ENCODE peak calls at places on chromosomes 16 and 17, in five cellular contexts. G, K, B, P and X are unnamed samples. For H3K9me3, the result is how much of the 10 kb centered on the place peaks cover.

GRCh38 chr17:39981207-39982068 is 831 bp downstream of the PSMD3 start:
- DNase-seq in G (no peak), K (no peak), B (no peak), P (no peak), X (no peak)

GRCh38 chr16:85262558-85263196 is 150.4 kb upstream of the CIBAR2 start:
- DNase-seq in G (no peak), K (no peak), B (no peak), P (no peak), X (peak)

GRCh38 chr16:77206533-77206932 is 7.3 kb downstream of the SYCE1L start:
- DNase-seq in G (no peak), K (no peak), B (no peak), P (no peak), X (no peak)

GRCh38 chr16:52068447-52069074 is 478.4 kb downstream of the TOX3 start:
- DNase-seq in G (peak), K (peak), B (no peak), P (peak), X (peak)

GRCh38 chr16:15976929-15977637 is 27.7 kb downstream of the ABCC1 start:
- DNase-seq in G (peak), K (no peak), B (no peak), P (no peak), X (peak)

GRCh38 chr17:9878791-9879525 is 26.1 kb downstream of the RCVRN start:
- DNase-seq in G (peak), K (no peak), B (no peak), P (no peak), X (peak)

GRCh38 chr16:69322343-69322742 is 8.0 kb downstream of the PDF start:
- DNase-seq in G (no peak), K (no peak), B (no peak), P (peak), X (no peak)

GRCh38 chr16:49620868-49621239 is 235.1 kb downstream of the ZNF423 start:
- DNase-seq in G (no peak), K (no peak), B (no peak), P (no peak), X (no peak)

GRCh38 chr16:5000573-5001001 is 33.1 kb downstream of the NAGPA start:
- DNase-seq in G (no peak), K (no peak), B (no peak), P (no peak), X (no peak)

GRCh38 chr16:57721356-57721755 is 14.2 kb upstream of the KATNB1 start:
- DNase-seq in G (no peak), K (no peak), B (no peak), P (no peak), X (no peak)

GRCh38 chr16:31267332-31268032 is 7.7 kb downstream of the ITGAM start:
- DNase-seq in G (no peak), K (peak), B (no peak), P (no peak), X (peak)

GRCh38 chr16:29825145-29826044 is 5.1 kb downstream of the MVP start:
- DNase-seq in G (peak), K (peak), B (peak), P (no peak), X (peak)

GRCh38 chr17:76866774-76867577 is 1.2 kb upstream of the MGAT5B start:
- DNase-seq in G (peak), K (peak), B (no peak), P (no peak), X (peak)

GRCh38 chr17:10177921-10178788 is 20.3 kb downstream of the GAS7 start:
- DNase-seq in G (peak), K (no peak), B (no peak), P (no peak), X (no peak)

GRCh38 chr17:57067162-57067561 is 17.9 kb upstream of the AKAP1 start:
- DNase-seq in G (no peak), K (peak), B (peak), P (no peak), X (no peak)

GRCh38 chr16:50396770-50397525 is 28.2 kb upstream of the BRD7 start:
- DNase-seq in G (peak), K (peak), B (no peak), P (no peak), X (no peak)

GRCh38 chr16:27740496-27741201 is 190.7 kb downstream of the KATNIP start:
- DNase-seq in G (no peak), K (no peak), B (no peak), P (no peak), X (peak)

GRCh38 chr16:64428463-64428862 is 693.4 kb downstream of the CDH11 start:
- DNase-seq in G (peak), K (peak), B (no peak), P (no peak), X (peak)

GRCh38 chr17:76726231-76726765 is at the start of gene JMJD6:
- DNase-seq in G (peak), K (peak), B (peak), P (peak), X (peak)

GRCh38 chr16:49608801-49609200 is 235.2 kb downstream of the C16orf78 start:
- DNase-seq in G (peak), K (no peak), B (no peak), P (no peak), X (peak)

GRCh38 chr17:63838586-63839184 is 3.8 kb downstream of the SMARCD2 start:
- DNase-seq in G (peak), K (peak), B (peak), P (peak), X (no peak)

GRCh38 chr17:75199886-75200618 is 5.4 kb upstream of the NUP85 start:
- DNase-seq in G (no peak), K (no peak), B (no peak), P (no peak), X (no peak)

GRCh38 chr16:85607331-85607765 is 5.8 kb upstream of the GSE1 start:
- DNase-seq in G (no peak), K (no peak), B (no peak), P (no peak), X (peak)

GRCh38 chr16:70430667-70431536 is 8.0 kb downstream of the ST3GAL2 start:
- DNase-seq in G (peak), K (no peak), B (no peak), P (peak), X (no peak)

DNA sequence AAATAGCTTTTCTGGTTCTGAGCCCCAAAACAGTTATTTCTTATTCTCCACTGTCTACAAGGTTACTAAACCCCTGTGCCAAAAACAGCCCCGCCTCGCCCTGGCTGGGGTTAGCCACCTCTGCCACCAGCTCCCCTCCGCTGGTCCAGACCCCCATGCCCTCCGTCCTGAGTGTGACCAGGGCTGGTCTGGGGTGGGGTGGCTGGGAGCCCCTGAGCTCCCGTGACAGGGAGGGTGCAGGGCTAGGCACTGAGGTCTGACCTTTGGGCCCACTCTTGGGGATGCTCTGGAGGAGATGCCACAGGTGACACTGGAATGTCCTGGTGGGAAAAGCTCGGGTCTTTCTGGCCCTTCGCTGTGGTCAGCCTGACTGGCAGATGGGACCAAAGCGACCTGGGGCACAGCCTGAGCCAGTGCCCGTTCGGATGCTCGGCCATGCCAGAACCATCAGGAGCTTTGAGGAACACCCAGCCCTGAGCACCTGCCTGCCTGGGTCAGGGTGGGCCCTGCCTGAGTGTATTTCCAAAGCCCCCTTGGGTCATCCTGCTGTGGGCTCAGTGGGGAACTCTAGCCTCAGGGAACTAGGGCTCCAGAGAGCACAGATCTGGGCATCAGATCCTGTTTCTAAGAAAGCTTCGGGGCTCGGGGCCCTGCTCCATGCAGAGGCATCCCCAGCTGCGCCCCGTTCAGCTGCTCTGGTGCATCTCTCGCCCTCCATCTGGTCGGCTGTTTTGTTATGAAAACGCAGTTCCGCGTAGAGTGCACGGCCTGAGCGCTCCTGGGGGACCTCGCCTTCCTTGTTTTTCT is 72.1 kb upstream of the GNG13 start:
- DNase-seq in G (no peak), K (no peak), B (peak), P (no peak), X (no peak)
- H3K9me3 ChIP-seq in G (under half), K (under half), B (under half), P (under half), X (under half)

GRCh38 chr16:87541004-87541881 is 48.4 kb upstream of the ZCCHC14 start:
- DNase-seq in G (peak), K (no peak), B (no peak), P (peak), X (peak)

GRCh38 chr16:87541882-87542234 is 49.0 kb upstream of the ZCCHC14 start:
- DNase-seq in G (no peak), K (no peak), B (no peak), P (no peak), X (no peak)

GRCh38 chr16:87542531-87543102 is 49.8 kb upstream of the ZCCHC14 start:
- DNase-seq in G (no peak), K (no peak), B (no peak), P (no peak), X (no peak)

GRCh38 chr16:87540072-87540976 is 47.5 kb upstream of the ZCCHC14 start:
- DNase-seq in G (no peak), K (no peak), B (no peak), P (no peak), X (no peak)

GRCh38 chr16:87543436-87544191 is 50.8 kb upstream of the ZCCHC14 start:
- DNase-seq in G (no peak), K (no peak), B (no peak), P (no peak), X (no peak)
- TF ChIP-seq CTCF in G (no peak), K (peak), B (peak), P (no peak), X (peak)

DNA sequence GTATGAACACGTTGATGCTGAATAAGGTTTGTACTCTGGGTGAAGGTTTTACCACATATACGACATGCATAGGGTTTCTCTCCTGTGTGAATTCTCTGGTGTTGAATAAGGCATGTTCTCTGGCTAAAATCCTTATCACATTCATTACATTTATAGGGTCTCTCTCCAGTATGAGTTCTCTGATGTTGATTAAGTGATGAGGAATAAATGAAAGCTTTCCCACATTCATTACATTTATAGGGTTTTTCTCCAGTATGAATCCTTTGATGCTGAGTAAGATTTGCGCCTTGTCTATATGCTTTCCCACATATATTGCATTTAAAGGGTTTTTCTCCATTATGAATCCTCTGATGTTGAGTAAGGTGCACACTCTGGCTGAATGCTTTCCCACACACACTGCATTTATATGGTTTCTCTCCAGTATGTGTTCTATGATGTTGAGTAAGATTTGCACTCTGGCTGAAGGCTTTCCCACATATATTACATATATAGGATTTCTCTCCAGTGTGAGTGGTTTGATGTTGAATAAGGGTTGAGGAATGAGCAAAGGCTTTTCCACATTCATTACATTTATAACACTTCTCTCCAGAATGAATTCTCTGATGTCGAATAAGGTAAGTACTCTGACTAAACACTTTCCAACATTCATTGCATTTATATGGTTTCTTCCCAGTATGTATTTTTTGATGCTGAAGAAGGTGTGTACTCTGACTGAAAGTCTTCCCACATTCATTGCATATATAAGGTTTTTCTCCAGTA is 16.9 kb downstream of the ZNF287 start:
- DNase-seq in G (no peak), K (no peak), B (no peak), P (no peak), X (peak)
- H3K9me3 ChIP-seq in G (half or more), K (half or more), B (half or more), P (under half), X (under half)

GRCh38 chr17:50114401-50114800 is 15.6 kb downstream of the SAMD14 start:
- DNase-seq in G (no peak), K (no peak), B (no peak), P (no peak), X (no peak)

GRCh38 chr17:50111687-50112655 is 16.8 kb downstream of the PDK2 start:
- DNase-seq in G (no peak), K (no peak), B (no peak), P (peak), X (no peak)

GRCh38 chr17:50113624-50114320 is 16.2 kb downstream of the SAMD14 start:
- DNase-seq in G (no peak), K (no peak), B (no peak), P (no peak), X (no peak)

GRCh38 chr17:50110591-50111349 is 15.6 kb downstream of the PDK2 start:
- DNase-seq in G (no peak), K (no peak), B (peak), P (peak), X (no peak)

GRCh38 chr17:50112694-50113093 is 17.3 kb downstream of the SAMD14 start:
- DNase-seq in G (no peak), K (no peak), B (no peak), P (no peak), X (no peak)
- TF ChIP-seq CTCF in G (no peak), K (no peak), B (no peak), P (no peak), X (no peak)